ENCODE peak calls at places on chromosomes 16 and 17, in eight cellular contexts. One of them, this sample, is unnamed.

GRCh38 chr17:37700881-37701280 is 44.0 kb downstream of the HNF1B start:
- DNase-seq in PC-9: no peak
- DNase-seq in foreskin fibroblast: no peak
- DNase-seq in fibroblast of pulmonary artery: no peak
- DNase-seq in dorsolateral prefrontal cortex: no peak
- DNase-seq in GM12865: no peak
- DNase-seq in astrocyte of the spinal cord: no peak
- DNase-seq in brain microvascular endothelial cell: no peak
- DNase-seq in this sample: no peak

GRCh38 chr17:17391575-17392370 is 85.0 kb upstream of the MED9 start:
- DNase-seq in foreskin fibroblast: no peak
- DNase-seq in dorsolateral prefrontal cortex: no peak
- DNase-seq in fibroblast of pulmonary artery: no peak
- DNase-seq in brain microvascular endothelial cell: no peak
- DNase-seq in astrocyte of the spinal cord: peak
- DNase-seq in GM12865: peak
- DNase-seq in PC-9: no peak
- DNase-seq in this sample: no peak

GRCh38 chr16:57505169-57505568 is 18.9 kb upstream of the DOK4 start:
- DNase-seq in foreskin fibroblast: no peak
- DNase-seq in GM12865: no peak
- DNase-seq in dorsolateral prefrontal cortex: no peak
- DNase-seq in PC-9: no peak
- DNase-seq in brain microvascular endothelial cell: no peak
- DNase-seq in fibroblast of pulmonary artery: no peak
- DNase-seq in astrocyte of the spinal cord: no peak
- DNase-seq in this sample: no peak

GRCh38 chr17:17119533-17119932 is 77.3 kb downstream of the MPRIP start:
- DNase-seq in brain microvascular endothelial cell: no peak
- DNase-seq in fibroblast of pulmonary artery: peak
- DNase-seq in dorsolateral prefrontal cortex: no peak
- DNase-seq in PC-9: no peak
- DNase-seq in foreskin fibroblast: peak
- DNase-seq in astrocyte of the spinal cord: peak
- DNase-seq in GM12865: peak
- DNase-seq in this sample: no peak

GRCh38 chr16:3780570-3780969 is 63.2 kb upstream of the TRAP1 start:
- DNase-seq in fibroblast of pulmonary artery: peak
- DNase-seq in astrocyte of the spinal cord: peak
- DNase-seq in brain microvascular endothelial cell: peak
- DNase-seq in foreskin fibroblast: no peak
- DNase-seq in PC-9: no peak
- DNase-seq in dorsolateral prefrontal cortex: no peak
- DNase-seq in GM12865: peak
- DNase-seq in this sample: no peak

GRCh38 chr17:60135951-60136666 is 13.7 kb upstream of the CA4 start:
- DNase-seq in foreskin fibroblast: no peak
- DNase-seq in astrocyte of the spinal cord: no peak
- DNase-seq in PC-9: no peak
- DNase-seq in GM12865: no peak
- DNase-seq in brain microvascular endothelial cell: no peak
- DNase-seq in dorsolateral prefrontal cortex: no peak
- DNase-seq in fibroblast of pulmonary artery: no peak
- DNase-seq in this sample: no peak

GRCh38 chr17:34299918-34300600 is 14.5 kb downstream of the CCL11 start:
- DNase-seq in brain microvascular endothelial cell: peak
- DNase-seq in foreskin fibroblast: peak
- DNase-seq in astrocyte of the spinal cord: peak
- DNase-seq in dorsolateral prefrontal cortex: no peak
- DNase-seq in GM12865: no peak
- DNase-seq in PC-9: no peak
- DNase-seq in fibroblast of pulmonary artery: peak
- DNase-seq in this sample: peak

GRCh38 chr17:41633498-41634197 is 9.3 kb upstream of the KRT17 start:
- DNase-seq in brain microvascular endothelial cell: no peak
- DNase-seq in foreskin fibroblast: no peak
- DNase-seq in dorsolateral prefrontal cortex: no peak
- DNase-seq in GM12865: peak
- DNase-seq in fibroblast of pulmonary artery: no peak
- DNase-seq in PC-9: no peak
- DNase-seq in astrocyte of the spinal cord: no peak
- DNase-seq in this sample: no peak

GRCh38 chr16:5042574-5043171 is 8.9 kb upstream of the NAGPA start:
- DNase-seq in brain microvascular endothelial cell: peak
- DNase-seq in astrocyte of the spinal cord: peak
- DNase-seq in dorsolateral prefrontal cortex: no peak
- DNase-seq in foreskin fibroblast: peak
- DNase-seq in fibroblast of pulmonary artery: no peak
- DNase-seq in GM12865: no peak
- DNase-seq in PC-9: no peak
- DNase-seq in this sample: no peak

GRCh38 chr16:73095885-73096341 is 48.0 kb upstream of the ZFHX3 start:
- DNase-seq in foreskin fibroblast: no peak
- DNase-seq in fibroblast of pulmonary artery: peak
- DNase-seq in GM12865: no peak
- DNase-seq in brain microvascular endothelial cell: no peak
- DNase-seq in PC-9: no peak
- DNase-seq in astrocyte of the spinal cord: peak
- DNase-seq in dorsolateral prefrontal cortex: no peak
- DNase-seq in this sample: no peak

GRCh38 chr17:61966201-61966600 is 38.4 kb upstream of the INTS2 start:
- DNase-seq in PC-9: no peak
- DNase-seq in GM12865: no peak
- DNase-seq in foreskin fibroblast: no peak
- DNase-seq in brain microvascular endothelial cell: no peak
- DNase-seq in astrocyte of the spinal cord: no peak
- DNase-seq in dorsolateral prefrontal cortex: no peak
- DNase-seq in fibroblast of pulmonary artery: no peak
- DNase-seq in this sample: no peak

GRCh38 chr16:53094013-53094630 is 39.3 kb downstream of the CHD9 start:
- DNase-seq in dorsolateral prefrontal cortex: no peak
- DNase-seq in brain microvascular endothelial cell: peak
- DNase-seq in astrocyte of the spinal cord: peak
- DNase-seq in GM12865: peak
- DNase-seq in fibroblast of pulmonary artery: no peak
- DNase-seq in PC-9: peak
- DNase-seq in foreskin fibroblast: no peak
- DNase-seq in this sample: no peak

GRCh38 chr17:32114536-32114935 is 27.8 kb upstream of the RHOT1 start:
- DNase-seq in astrocyte of the spinal cord: no peak
- DNase-seq in PC-9: no peak
- DNase-seq in dorsolateral prefrontal cortex: no peak
- DNase-seq in GM12865: no peak
- DNase-seq in brain microvascular endothelial cell: no peak
- DNase-seq in foreskin fibroblast: no peak
- DNase-seq in fibroblast of pulmonary artery: no peak
- DNase-seq in this sample: no peak

GRCh38 chr17:32116937-32117336 is 25.4 kb upstream of the RHOT1 start:
- DNase-seq in fibroblast of pulmonary artery: no peak
- DNase-seq in foreskin fibroblast: no peak
- DNase-seq in brain microvascular endothelial cell: no peak
- DNase-seq in GM12865: no peak
- DNase-seq in dorsolateral prefrontal cortex: no peak
- DNase-seq in PC-9: no peak
- DNase-seq in astrocyte of the spinal cord: no peak
- DNase-seq in this sample: no peak

GRCh38 chr17:32112416-32112815 is 29.9 kb upstream of the RHOT1 start:
- DNase-seq in PC-9: no peak
- DNase-seq in foreskin fibroblast: no peak
- DNase-seq in astrocyte of the spinal cord: no peak
- DNase-seq in brain microvascular endothelial cell: no peak
- DNase-seq in fibroblast of pulmonary artery: no peak
- DNase-seq in dorsolateral prefrontal cortex: no peak
- DNase-seq in GM12865: no peak
- DNase-seq in this sample: no peak

GRCh38 chr17:32110596-32110995 is 31.7 kb upstream of the RHOT1 start:
- DNase-seq in fibroblast of pulmonary artery: no peak
- DNase-seq in dorsolateral prefrontal cortex: no peak
- DNase-seq in brain microvascular endothelial cell: peak
- DNase-seq in GM12865: no peak
- DNase-seq in PC-9: no peak
- DNase-seq in foreskin fibroblast: no peak
- DNase-seq in astrocyte of the spinal cord: no peak
- DNase-seq in this sample: no peak

DNA sequence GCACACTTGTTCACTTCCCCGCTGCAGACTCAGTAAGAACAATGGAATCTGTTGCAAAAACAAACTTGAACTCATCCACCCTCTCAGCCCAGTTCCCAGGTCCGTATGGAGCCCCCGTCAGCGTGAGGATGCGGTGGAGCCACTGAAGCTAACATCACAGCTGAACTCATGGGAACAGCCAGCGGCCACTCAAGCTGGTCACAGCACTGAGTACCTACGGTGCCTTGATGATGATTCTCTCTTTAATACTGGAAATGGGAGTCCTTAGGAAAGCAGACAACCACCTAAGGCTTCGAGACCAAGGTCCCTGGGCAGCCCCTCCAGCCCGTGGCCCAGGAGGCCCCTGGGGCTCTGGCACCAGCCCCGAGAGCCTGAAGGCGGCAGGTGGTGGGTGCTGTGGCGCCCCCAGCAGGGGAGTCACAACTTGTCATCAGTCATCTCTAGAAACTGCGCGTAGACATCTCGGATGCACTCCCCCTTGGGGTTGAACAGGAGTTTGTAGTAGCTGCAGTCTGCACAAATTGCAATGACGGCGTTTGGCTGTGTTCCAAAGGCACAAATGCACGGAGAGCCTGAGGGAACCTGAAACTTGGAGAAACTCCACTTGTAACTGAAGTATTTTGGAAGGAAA is 31.0 kb upstream of the RHOT1 start:
- DNase-seq in foreskin fibroblast: peak
- DNase-seq in astrocyte of the spinal cord: peak
- DNase-seq in brain microvascular endothelial cell: peak
- DNase-seq in PC-9: peak
- DNase-seq in dorsolateral prefrontal cortex: no peak
- DNase-seq in fibroblast of pulmonary artery: peak
- DNase-seq in GM12865: peak
- DNase-seq in this sample: no peak
- H3K4me3 ChIP-seq in foreskin fibroblast: no peak
- H3K4me3 ChIP-seq in astrocyte of the spinal cord: no peak
- H3K4me3 ChIP-seq in brain microvascular endothelial cell: peak
- H3K4me3 ChIP-seq in PC-9: no peak
- H3K4me3 ChIP-seq in dorsolateral prefrontal cortex: no peak
- H3K4me3 ChIP-seq in fibroblast of pulmonary artery: no peak
- H3K4me3 ChIP-seq in GM12865: no peak
- H3K4me3 ChIP-seq in this sample: no peak

GRCh38 chr17:75779987-75780889 is 4.4 kb upstream of the UNK start:
- DNase-seq in brain microvascular endothelial cell: no peak
- DNase-seq in PC-9: no peak
- DNase-seq in fibroblast of pulmonary artery: no peak
- DNase-seq in GM12865: no peak
- DNase-seq in dorsolateral prefrontal cortex: no peak
- DNase-seq in astrocyte of the spinal cord: no peak
- DNase-seq in foreskin fibroblast: no peak
- DNase-seq in this sample: no peak

GRCh38 chr17:75776399-75777242 is 8.0 kb upstream of the UNK start:
- DNase-seq in brain microvascular endothelial cell: no peak
- DNase-seq in PC-9: no peak
- DNase-seq in astrocyte of the spinal cord: no peak
- DNase-seq in foreskin fibroblast: no peak
- DNase-seq in dorsolateral prefrontal cortex: peak
- DNase-seq in GM12865: no peak
- DNase-seq in fibroblast of pulmonary artery: peak
- DNase-seq in this sample: no peak

GRCh38 chr17:75777243-75777922 is 7.2 kb upstream of the UNK start:
- DNase-seq in PC-9: no peak
- DNase-seq in fibroblast of pulmonary artery: peak
- DNase-seq in foreskin fibroblast: no peak
- DNase-seq in astrocyte of the spinal cord: no peak
- DNase-seq in brain microvascular endothelial cell: no peak
- DNase-seq in dorsolateral prefrontal cortex: no peak
- DNase-seq in GM12865: no peak
- DNase-seq in this sample: no peak

GRCh38 chr17:75779250-75779986 is 5.2 kb upstream of the UNK start:
- DNase-seq in dorsolateral prefrontal cortex: peak
- DNase-seq in GM12865: peak
- DNase-seq in PC-9: peak
- DNase-seq in fibroblast of pulmonary artery: peak
- DNase-seq in brain microvascular endothelial cell: peak
- DNase-seq in foreskin fibroblast: peak
- DNase-seq in astrocyte of the spinal cord: peak
- DNase-seq in this sample: peak

DNA sequence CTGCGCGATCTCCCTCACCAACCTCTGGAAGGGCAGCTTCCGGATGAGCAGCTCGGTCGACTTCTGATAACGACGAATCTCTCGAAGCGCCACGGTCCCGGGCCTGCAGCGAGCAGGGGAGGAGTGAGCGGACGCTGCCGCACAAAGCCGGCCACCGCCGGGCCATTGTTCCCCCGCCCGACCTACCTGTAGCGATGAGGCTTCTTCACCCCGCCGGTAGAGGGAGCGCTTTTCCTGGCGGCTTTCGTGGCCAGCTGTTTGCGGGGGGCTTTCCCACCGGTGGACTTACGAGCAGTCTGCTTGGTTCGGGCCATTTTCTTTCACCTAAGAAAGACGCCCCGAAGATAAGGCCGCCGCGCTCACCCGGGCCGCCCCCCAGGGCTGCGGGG is 5.8 kb upstream of the UNK start:
- DNase-seq in PC-9: no peak
- DNase-seq in astrocyte of the spinal cord: no peak
- DNase-seq in GM12865: peak
- DNase-seq in foreskin fibroblast: no peak
- DNase-seq in brain microvascular endothelial cell: no peak
- DNase-seq in fibroblast of pulmonary artery: no peak
- DNase-seq in dorsolateral prefrontal cortex: no peak
- DNase-seq in this sample: no peak
- TF ChIP-seq CTCF in PC-9: peak
- TF ChIP-seq CTCF in astrocyte of the spinal cord: peak
- TF ChIP-seq CTCF in GM12865: peak
- TF ChIP-seq CTCF in foreskin fibroblast: peak
- TF ChIP-seq CTCF in brain microvascular endothelial cell: peak
- TF ChIP-seq CTCF in fibroblast of pulmonary artery: peak
- TF ChIP-seq CTCF in dorsolateral prefrontal cortex: peak
- TF ChIP-seq CTCF in this sample: peak

DNA sequence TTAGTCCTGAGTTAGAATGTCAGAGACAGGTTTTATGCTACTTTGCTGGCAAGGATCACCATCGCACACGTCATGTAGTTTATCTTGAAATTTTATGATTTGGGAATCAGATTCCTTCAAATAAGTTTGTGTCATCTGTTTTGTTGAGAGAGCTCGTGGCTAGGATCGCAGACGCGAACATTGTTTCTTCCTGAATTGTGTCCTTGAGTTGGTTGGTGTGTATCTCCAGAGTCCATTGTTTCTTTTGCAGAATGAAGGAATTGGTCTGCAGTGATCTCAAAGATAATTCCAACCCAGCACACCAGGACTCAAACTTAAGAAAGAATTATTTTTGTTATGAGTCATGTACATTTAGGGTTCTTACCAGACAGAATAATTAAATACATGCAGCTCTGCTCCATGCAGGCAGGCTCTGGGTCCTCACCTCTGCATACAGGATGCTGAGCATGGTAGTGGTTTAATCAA is 51.6 kb downstream of the PRKCA start:
- DNase-seq in PC-9: no peak
- DNase-seq in brain microvascular endothelial cell: peak
- DNase-seq in foreskin fibroblast: peak
- DNase-seq in astrocyte of the spinal cord: peak
- DNase-seq in fibroblast of pulmonary artery: peak
- DNase-seq in GM12865: no peak
- DNase-seq in dorsolateral prefrontal cortex: no peak
- DNase-seq in this sample: no peak
- H3K4me3 ChIP-seq in PC-9: no peak
- H3K4me3 ChIP-seq in brain microvascular endothelial cell: no peak
- H3K4me3 ChIP-seq in foreskin fibroblast: no peak
- H3K4me3 ChIP-seq in astrocyte of the spinal cord: no peak
- H3K4me3 ChIP-seq in fibroblast of pulmonary artery: peak
- H3K4me3 ChIP-seq in GM12865: no peak
- H3K4me3 ChIP-seq in dorsolateral prefrontal cortex: no peak
- H3K4me3 ChIP-seq in this sample: no peak

GRCh38 chr17:81479672-81480071 is 32.9 kb downstream of the ACTG1 start:
- DNase-seq in brain microvascular endothelial cell: no peak
- DNase-seq in PC-9: no peak
- DNase-seq in fibroblast of pulmonary artery: no peak
- DNase-seq in foreskin fibroblast: no peak
- DNase-seq in GM12865: no peak
- DNase-seq in astrocyte of the spinal cord: no peak
- DNase-seq in dorsolateral prefrontal cortex: no peak
- DNase-seq in this sample: no peak
- TF ChIP-seq CTCF in brain microvascular endothelial cell: no peak
- TF ChIP-seq CTCF in PC-9: no peak
- TF ChIP-seq CTCF in fibroblast of pulmonary artery: no peak
- TF ChIP-seq CTCF in foreskin fibroblast: no peak
- TF ChIP-seq CTCF in GM12865: no peak
- TF ChIP-seq CTCF in astrocyte of the spinal cord: no peak
- TF ChIP-seq CTCF in dorsolateral prefrontal cortex: no peak
- TF ChIP-seq CTCF in this sample: no peak